ENCODE peak calls at places on chromosome 15, in six cellular contexts. A, N, U, E, F and X are unnamed samples.

GRCh38 chr15:90872481-90873184 is 4.2 kb downstream of the FURIN start:
- DNase-seq in A (peak), N (peak), U (no peak), E (peak), F (no peak), X (no peak)

GRCh38 chr15:85412956-85413854 is 32.8 kb downstream of the AKAP13 start:
- DNase-seq in A (peak), N (no peak), U (peak), E (peak), F (no peak), X (peak)

GRCh38 chr15:31272558-31273257 is 53.9 kb upstream of the KLF13 start:
- DNase-seq in A (peak), N (no peak), U (peak), E (no peak), F (no peak), X (peak)

GRCh38 chr15:25543156-25543555 is 104.3 kb upstream of the UBE3A start:
- DNase-seq in A (peak), N (peak), U (peak), E (peak), F (no peak), X (no peak)

GRCh38 chr15:56390739-56391267 is 25.6 kb downstream of the TEX9 start:
- DNase-seq in A (no peak), N (no peak), U (no peak), E (peak), F (no peak), X (no peak)

GRCh38 chr15:101545548-101546505 is 56.3 kb upstream of the PCSK6 start:
- DNase-seq in A (no peak), N (no peak), U (no peak), E (no peak), F (no peak), X (no peak)

GRCh38 chr15:35713733-35714132 is 167.8 kb upstream of the DPH6 start:
- DNase-seq in A (no peak), N (no peak), U (no peak), E (peak), F (no peak), X (no peak)

GRCh38 chr15:48456126-48456525 is 124.9 kb downstream of the DUT start:
- DNase-seq in A (no peak), N (no peak), U (no peak), E (no peak), F (no peak), X (no peak)

GRCh38 chr15:101062471-101063171 is 143.5 kb downstream of the LRRK1 start:
- DNase-seq in A (no peak), N (no peak), U (peak), E (no peak), F (no peak), X (peak)

GRCh38 chr15:88701561-88702095 is 62.8 kb downstream of the ISG20 start:
- DNase-seq in A (no peak), N (no peak), U (peak), E (no peak), F (no peak), X (no peak)

GRCh38 chr15:77525907-77526581 is 105.4 kb downstream of the HMG20A start:
- DNase-seq in A (no peak), N (peak), U (peak), E (no peak), F (no peak), X (no peak)

GRCh38 chr15:67836477-67836876 is 3.4 kb downstream of the RNU6-1 start:
- DNase-seq in A (peak), N (no peak), U (peak), E (peak), F (no peak), X (peak)

GRCh38 chr15:78906310-78906608 is 33.6 kb downstream of the MORF4L1 start:
- DNase-seq in A (peak), N (peak), U (peak), E (peak), F (no peak), X (no peak)

GRCh38 chr15:44738340-44738984 is 2.1 kb downstream of the TRIM69 start:
- DNase-seq in A (no peak), N (no peak), U (no peak), E (peak), F (no peak), X (no peak)

GRCh38 chr15:58934114-58934447 is 602 bp upstream of the SLTM start:
- DNase-seq in A (no peak), N (no peak), U (no peak), E (no peak), F (no peak), X (no peak)
- TF ChIP-seq CTCF in A (no peak), N (no peak), U (no peak), E (no peak), F (no peak), X (no peak)

GRCh38 chr15:23854535-23855252 is 167.6 kb upstream of the NDN start:
- DNase-seq in A (no peak), N (no peak), U (no peak), E (no peak), F (no peak), X (no peak)

GRCh38 chr15:23855947-23856346 is 168.8 kb upstream of the NDN start:
- DNase-seq in A (no peak), N (no peak), U (no peak), E (no peak), F (no peak), X (no peak)

GRCh38 chr15:23859008-23859407 is 171.9 kb upstream of the NDN start:
- DNase-seq in A (no peak), N (no peak), U (no peak), E (no peak), F (no peak), X (no peak)

GRCh38 chr15:23855260-23855659 is 168.2 kb upstream of the NDN start:
- DNase-seq in A (no peak), N (no peak), U (no peak), E (no peak), F (no peak), X (no peak)

DNA sequence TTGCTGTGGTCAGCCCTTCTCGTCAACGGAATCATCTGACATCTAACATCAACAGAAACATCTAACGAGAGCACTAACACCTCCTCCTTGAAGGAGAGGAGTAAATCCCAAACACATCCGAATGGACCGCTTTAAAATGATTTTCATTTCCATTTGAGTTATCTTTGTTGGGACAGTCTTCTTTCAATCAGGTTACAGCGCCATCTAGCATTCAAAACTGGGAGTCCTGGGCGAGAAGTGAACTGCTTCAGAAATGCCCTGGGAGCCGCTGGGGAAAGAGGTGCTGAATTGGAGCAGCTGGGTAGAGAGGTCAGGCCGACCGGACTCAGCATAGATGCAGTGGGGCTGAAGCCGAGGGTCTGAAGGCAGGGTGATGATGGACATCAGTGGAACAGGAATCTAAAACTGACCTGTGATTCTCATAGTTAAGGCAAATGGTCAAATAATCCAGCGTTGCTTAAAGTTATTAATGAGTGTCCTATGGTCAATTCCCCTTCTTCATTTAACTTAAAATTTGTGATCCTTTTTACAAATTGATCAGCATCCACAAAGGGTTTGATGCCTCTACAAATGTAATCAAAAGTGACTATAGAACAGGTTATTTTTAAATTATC is 170.0 kb upstream of the NDN start:
- DNase-seq in A (peak), N (peak), U (no peak), E (peak), F (no peak), X (no peak)
- TF ChIP-seq CTCF in A (peak), N (no peak), U (no peak), E (peak), F (peak), X (no peak)

GRCh38 chr15:76057332-76058000 is 2.3 kb upstream of the TMEM266 start:
- DNase-seq in A (peak), N (no peak), U (no peak), E (peak), F (no peak), X (no peak)

GRCh38 chr15:76058714-76059319 is 968 bp upstream of the TMEM266 start:
- DNase-seq in A (peak), N (no peak), U (no peak), E (no peak), F (no peak), X (no peak)

GRCh38 chr15:76060098-76060989 is 559 bp downstream of the TMEM266 start:
- DNase-seq in A (no peak), N (no peak), U (no peak), E (no peak), F (no peak), X (peak)

GRCh38 chr15:76061700-76062099 is 1.9 kb downstream of the TMEM266 start:
- DNase-seq in A (no peak), N (no peak), U (no peak), E (no peak), F (no peak), X (no peak)

GRCh38 chr15:76059320-76060097 is at the start of gene TMEM266:
- DNase-seq in A (peak), N (peak), U (no peak), E (peak), F (peak), X (peak)
- TF ChIP-seq CTCF in A (no peak), N (no peak), U (no peak), E (no peak), F (no peak), X (no peak)

DNA sequence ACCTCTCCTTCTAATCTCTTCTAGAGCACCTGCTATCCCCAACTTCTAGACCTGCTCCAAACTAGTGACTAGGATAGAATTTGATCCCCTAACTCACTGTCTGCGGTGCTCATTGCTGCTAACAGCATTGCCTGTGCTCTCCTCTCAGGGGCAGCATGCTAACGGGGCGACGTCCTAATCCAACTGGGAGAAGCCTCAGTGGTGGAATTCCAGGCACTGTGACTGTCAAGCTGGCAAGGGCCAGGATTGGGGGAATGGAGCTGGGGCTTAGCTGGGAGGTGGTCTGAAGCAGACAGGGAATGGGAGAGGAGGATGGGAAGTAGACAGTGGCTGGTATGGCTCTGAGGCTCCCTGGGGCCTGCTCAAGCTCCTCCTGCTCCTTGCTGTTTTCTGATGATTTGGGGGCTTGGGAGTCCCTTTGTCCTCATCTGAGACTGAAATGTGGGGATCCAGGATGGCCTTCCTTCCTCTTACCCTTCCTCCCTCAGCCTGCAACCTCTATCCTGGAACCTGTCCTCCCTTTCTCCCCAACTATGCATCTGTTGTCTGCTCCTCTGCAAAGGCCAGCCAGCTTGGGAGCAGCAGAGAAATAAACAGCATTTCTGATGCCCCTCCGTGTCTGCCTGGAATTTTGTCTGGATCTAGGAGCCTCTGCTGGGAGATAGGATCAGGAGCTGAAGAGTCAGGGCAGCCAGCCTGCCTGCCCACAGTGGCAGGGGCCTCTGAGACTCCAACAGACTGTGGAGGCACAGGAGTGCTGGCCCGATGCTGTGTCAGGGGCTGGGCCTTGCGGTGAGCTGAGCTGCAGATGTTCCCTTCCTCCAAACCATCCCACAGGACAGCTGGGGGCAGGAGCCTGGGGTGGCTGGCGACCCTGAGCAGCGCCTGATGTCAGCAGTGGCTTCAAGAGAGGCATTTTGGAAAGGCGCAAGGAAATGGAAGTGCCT is 3.0 kb downstream of the ISLR start:
- DNase-seq in A (no peak), N (no peak), U (peak), E (no peak), F (no peak), X (no peak)
- TF ChIP-seq CTCF in A (no peak), N (no peak), U (no peak), E (no peak), F (no peak), X (no peak)

DNA sequence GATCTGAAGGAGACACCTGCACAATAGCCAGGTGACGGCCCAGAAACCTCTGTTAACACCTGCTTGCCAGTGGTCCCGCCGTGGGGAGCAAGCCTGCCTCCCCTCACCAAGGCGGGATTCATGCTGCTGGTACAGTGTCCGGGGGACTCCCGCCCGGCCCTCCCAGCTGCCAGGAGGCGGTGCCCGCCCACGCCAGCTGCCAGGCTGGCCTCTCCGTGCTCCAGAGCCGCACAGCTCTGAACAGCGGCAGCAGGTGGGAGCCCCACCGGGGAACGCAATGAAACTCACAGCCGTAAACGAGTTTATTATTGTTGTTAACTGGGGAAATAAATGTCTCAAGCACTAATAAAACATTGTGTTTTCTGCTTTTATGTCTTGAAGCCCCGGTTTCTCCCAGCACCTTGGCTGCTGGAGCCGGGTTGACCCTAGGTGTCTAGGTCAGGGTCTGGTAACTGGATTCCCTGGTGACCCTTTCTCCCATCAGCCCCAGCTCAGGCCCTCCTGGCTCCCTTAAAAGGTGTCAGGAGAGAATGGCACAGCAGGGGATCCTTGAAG is 317.7 kb upstream of the TLE3 start:
- DNase-seq in A (no peak), N (no peak), U (no peak), E (no peak), F (no peak), X (no peak)
- TF ChIP-seq CTCF in A (no peak), N (no peak), U (no peak), E (no peak), F (no peak), X (no peak)

GRCh38 chr15:74978077-74978476 is 17.3 kb upstream of the SCAMP5 start:
- DNase-seq in A (no peak), N (no peak), U (no peak), E (no peak), F (no peak), X (no peak)

GRCh38 chr15:74977599-74977998 is 17.8 kb upstream of the SCAMP5 start:
- DNase-seq in A (no peak), N (no peak), U (no peak), E (no peak), F (no peak), X (no peak)

GRCh38 chr15:74978503-74978902 is 16.9 kb upstream of the SCAMP5 start:
- DNase-seq in A (no peak), N (no peak), U (no peak), E (peak), F (no peak), X (no peak)

GRCh38 chr15:74976159-74976558 is 19.2 kb upstream of the SCAMP5 start:
- DNase-seq in A (no peak), N (no peak), U (no peak), E (no peak), F (no peak), X (no peak)
- TF ChIP-seq CTCF in A (no peak), N (no peak), U (no peak), E (no peak), F (no peak), X (no peak)